ENCODE peak calls at places on chromosome 3, in six cellular contexts. V is epithelial cell of esophagus; P is islet precursor cell; X is activated CD4-positive, alpha-beta T cell treated with anti-CD3 and anti-CD28 coated beads, Interleukin-2, amount 50 U/mL, for 1 hour; L is NT2/D1; M is GM12891. N is an unnamed sample.

GRCh38 chr3:123483146-123483545 is 34.3 kb upstream of the ADCY5 start:
- DNase-seq in P (no peak), L (no peak), V (no peak), X (no peak), M (no peak), N (no peak)

GRCh38 chr3:53630547-53630946 is 136.1 kb downstream of the CACNA1D start:
- DNase-seq in V (peak; percentile 60), L (no peak), P (no peak), M (no peak), X (no peak), N (no peak)

GRCh38 chr3:178275311-178275710 is 260.9 kb upstream of the KCNMB2 start:
- DNase-seq in V (peak; percentile 33), P (no peak), X (no peak), L (no peak), M (no peak), N (no peak)

GRCh38 chr3:48504051-48504946 is at the start of gene SHISA5:
- DNase-seq in X (peak; percentile 47), P (peak; percentile 79), M (peak; percentile 68), V (peak; percentile 54), L (peak; percentile 16), N (peak; percentile 24)

GRCh38 chr3:72816843-72817485 is 31.3 kb downstream of the SHQ1 start:
- DNase-seq in M (no peak), L (no peak), X (no peak), V (no peak), P (no peak), N (no peak)

GRCh38 chr3:8871306-8871705 is 92.0 kb downstream of the RAD18 start:
- DNase-seq in M (no peak), L (no peak), X (no peak), P (no peak), V (no peak), N (no peak)

GRCh38 chr3:172224560-172225214 is 185.3 kb downstream of the FNDC3B start:
- DNase-seq in M (no peak), V (no peak), X (no peak), P (no peak), L (no peak), N (no peak)

GRCh38 chr3:151044706-151045105 is 40.8 kb upstream of the MED12L start:
- DNase-seq in L (no peak), X (no peak), V (peak; percentile 21), M (no peak), P (no peak), N (no peak)

GRCh38 chr3:126419886-126420786 is 25.4 kb downstream of the CFAP100 start:
- DNase-seq in L (peak; percentile 72), X (no peak), V (no peak), P (peak; percentile 64), M (no peak), N (no peak)

GRCh38 chr3:144164352-144164751 is 192.7 kb downstream of the DIPK2A start:
- DNase-seq in L (no peak), M (no peak), V (no peak), X (no peak), P (no peak), N (no peak)

GRCh38 chr3:74445541-74445940 is 168.9 kb downstream of the CNTN3 start:
- DNase-seq in M (no peak), P (no peak), L (no peak), X (no peak), V (no peak), N (no peak)

GRCh38 chr3:154765241-154765640 is 314.9 kb upstream of the MME start:
- DNase-seq in V (no peak), L (no peak), M (no peak), P (no peak), X (no peak), N (no peak)

GRCh38 chr3:140216249-140216648 is 281.3 kb downstream of the CLSTN2 start:
- DNase-seq in V (peak; percentile 6), X (no peak), M (no peak), L (no peak), P (no peak), N (peak; percentile 5)

GRCh38 chr3:78988324-78988723 is 779.5 kb downstream of the ROBO1 start:
- DNase-seq in M (no peak), L (no peak), X (no peak), P (no peak), V (peak; percentile 41), N (no peak)

GRCh38 chr3:128557531-128558280 is 64.7 kb upstream of the GATA2 start:
- DNase-seq in X (no peak), L (no peak), M (no peak), P (no peak), V (no peak), N (no peak)

GRCh38 chr3:13518516-13519351 is 30.2 kb upstream of the FBLN2 start:
- DNase-seq in V (no peak), X (no peak), P (no peak), L (no peak), M (no peak), N (no peak)

GRCh38 chr3:156772588-156773206 is 53.5 kb upstream of the LEKR1 start:
- DNase-seq in V (no peak), P (no peak), M (no peak), X (no peak), L (no peak), N (no peak)

GRCh38 chr3:44509393-44509921 is 32.0 kb upstream of the ZNF445 start:
- DNase-seq in X (no peak), L (no peak), M (no peak), P (no peak), V (no peak), N (peak; percentile 5)

GRCh38 chr3:9224490-9224889 is 25.0 kb downstream of the SRGAP3 start:
- DNase-seq in V (peak; percentile 33), L (no peak), M (peak; percentile 44), X (no peak), P (no peak), N (peak; percentile 43)

GRCh38 chr3:165753560-165753959 is 83.7 kb downstream of the BCHE start:
- DNase-seq in X (no peak), M (no peak), V (peak; percentile 51), P (no peak), L (no peak), N (no peak)

GRCh38 chr3:177731644-177732268 is 534.5 kb upstream of the TBL1XR1 start:
- DNase-seq in X (no peak), L (no peak), V (peak; percentile 52), M (no peak), P (no peak), N (no peak)

GRCh38 chr3:76138921-76139320 is 353.6 kb upstream of the ZNF717 start:
- DNase-seq in M (no peak), L (no peak), V (no peak), P (no peak), X (no peak), N (peak; percentile 69)

GRCh38 chr3:128648402-128648801 is 2.2 kb downstream of the RPN1 start:
- DNase-seq in V (no peak), M (no peak), P (no peak), X (no peak), L (no peak), N (no peak)

GRCh38 chr3:43968465-43968864 is 273.2 kb upstream of the TOPAZ1 start:
- DNase-seq in X (no peak), M (no peak), V (no peak), L (no peak), P (no peak), N (no peak)

GRCh38 chr3:166444756-166445155 is 607.5 kb upstream of the BCHE start:
- DNase-seq in L (no peak), V (peak; percentile 99), M (no peak), P (peak; percentile 50), X (no peak), N (no peak)

GRCh38 chr3:109316162-109316730 is at the start of gene DPPA2:
- DNase-seq in L (peak; percentile 84), X (no peak), P (peak; percentile 94), M (no peak), V (no peak), N (no peak)

GRCh38 chr3:110814170-110815007 is 257.2 kb upstream of the NECTIN3 start:
- DNase-seq in V (peak; percentile 81), P (peak; percentile 75), M (no peak), X (no peak), L (no peak), N (no peak)

GRCh38 chr3:117193390-117193789 is 483.8 kb downstream of the TUSC7 start:
- DNase-seq in V (no peak), P (no peak), M (no peak), X (no peak), L (peak; percentile 3), N (no peak)

GRCh38 chr3:132360717-132361116 is 43.5 kb downstream of the ACP3 start:
- DNase-seq in X (no peak), L (no peak), V (no peak), M (no peak), P (no peak), N (no peak)

GRCh38 chr3:129626744-129627349 is 20.4 kb upstream of the PLXND1 start:
- DNase-seq in X (peak; percentile 43), L (peak; percentile 77), M (peak; percentile 97), V (peak; percentile 67), P (peak; percentile 96), N (no peak)

N was measured in SK-N-DZ.